ENCODE peak calls at places on chromosomes 11 and 22, in six cellular contexts. I is HepG2, B is HCT116, G is H1, D is K562, X is GM12878. W is an unnamed sample.

GRCh38 chr22:27107824-27108223 is 450.4 kb downstream of the MIAT start:
- DNase-seq in D (no peak), X (no peak), B (peak), G (no peak), I (peak), W (peak)

GRCh38 chr11:133697161-133697560 is 148.2 kb downstream of the SPATA19 start:
- DNase-seq in G (no peak), I (no peak), D (no peak), X (no peak), B (no peak), W (no peak)

GRCh38 chr11:121418625-121419114 is 33.4 kb upstream of the SORL1 start:
- DNase-seq in B (no peak), I (no peak), G (no peak), X (no peak), D (no peak), W (no peak)

GRCh38 chr11:123182101-123182500 is 12.9 kb downstream of the CLMP start:
- DNase-seq in G (no peak), D (no peak), I (no peak), B (no peak), X (no peak), W (no peak)

GRCh38 chr11:95975343-95975742 is 51.4 kb upstream of the MTMR2 start:
- DNase-seq in B (no peak), I (no peak), G (no peak), X (no peak), D (no peak), W (no peak)

GRCh38 chr11:119493712-119494111 is 70.7 kb upstream of the THY1 start:
- DNase-seq in G (no peak), I (no peak), X (no peak), B (no peak), D (peak), W (peak)

GRCh38 chr11:115083129-115083823 is 404.9 kb downstream of the NXPE2 start:
- DNase-seq in I (no peak), D (no peak), X (no peak), B (no peak), G (no peak), W (no peak)

GRCh38 chr11:130674686-130675085 is 226.2 kb downstream of the ADAMTS15 start:
- DNase-seq in X (no peak), D (no peak), B (no peak), G (no peak), I (no peak), W (no peak)

GRCh38 chr11:113781682-113782081 is 2.1 kb downstream of the CLDN25 start:
- DNase-seq in G (no peak), B (no peak), X (no peak), D (no peak), I (no peak), W (no peak)

GRCh38 chr11:19259487-19260345 is 19.0 kb upstream of the E2F8 start:
- DNase-seq in I (no peak), G (no peak), B (peak), D (peak), X (no peak), W (peak)

GRCh38 chr22:50184004-50184461 is 1.7 kb upstream of the TRABD start:
- DNase-seq in I (peak), X (no peak), G (no peak), B (no peak), D (no peak), W (no peak)

GRCh38 chr11:116773203-116774112 is 671 bp upstream of the BUD13 start:
- DNase-seq in I (no peak), X (no peak), B (no peak), G (no peak), D (no peak), W (peak)

GRCh38 chr11:129410561-129410960 is 34.9 kb downstream of the BARX2 start:
- DNase-seq in B (no peak), I (no peak), X (no peak), G (no peak), D (no peak), W (no peak)

GRCh38 chr11:111378773-111379499 is at the start of gene POU2AF1:
- DNase-seq in B (no peak), I (no peak), D (no peak), X (peak), G (no peak), W (no peak)

GRCh38 chr11:32426819-32427615 is 8.3 kb downstream of the WT1 start:
- DNase-seq in I (no peak), B (no peak), X (no peak), G (no peak), D (peak), W (no peak)

GRCh38 chr11:31492320-31492913 is 17.0 kb downstream of the IMMP1L start:
- DNase-seq in X (no peak), D (no peak), G (no peak), I (no peak), B (no peak), W (no peak)

GRCh38 chr11:100557830-100558611 is 129.1 kb upstream of the ARHGAP42 start:
- DNase-seq in I (no peak), X (no peak), G (no peak), B (no peak), D (no peak), W (no peak)

GRCh38 chr11:2559527-2560311 is 114.9 kb downstream of the KCNQ1 start:
- DNase-seq in G (no peak), I (no peak), X (no peak), B (no peak), D (no peak), W (no peak)

GRCh38 chr11:18229501-18229900 is 7.1 kb downstream of the SAA4 start:
- DNase-seq in I (no peak), D (no peak), X (peak), G (no peak), B (no peak), W (no peak)

GRCh38 chr11:73291196-73291595 is 16.9 kb upstream of the ARHGEF17 start:
- DNase-seq in X (no peak), I (no peak), G (no peak), B (no peak), D (no peak), W (no peak)

GRCh38 chr11:130489716-130490115 is 41.3 kb downstream of the ADAMTS15 start:
- DNase-seq in B (no peak), X (no peak), D (no peak), I (no peak), G (no peak), W (no peak)

GRCh38 chr11:84719935-84720577 is 907.1 kb downstream of the DLG2 start:
- DNase-seq in G (no peak), X (no peak), D (no peak), I (no peak), B (no peak), W (no peak)

GRCh38 chr11:68354181-68354872 is 41.9 kb downstream of the LRP5 start:
- DNase-seq in I (no peak), D (no peak), G (no peak), X (no peak), B (peak), W (peak)

GRCh38 chr22:37169947-37170688 is 17.9 kb downstream of the C1QTNF6 start:
- DNase-seq in G (no peak), D (peak), X (no peak), I (no peak), B (no peak), W (no peak)

GRCh38 chr11:127270848-127271247 is 270.3 kb upstream of the KIRREL3 start:
- DNase-seq in D (no peak), I (no peak), G (no peak), B (no peak), X (no peak), W (no peak)

GRCh38 chr22:49048591-49048990 is 779.1 kb downstream of the BRD1 start:
- DNase-seq in I (no peak), X (no peak), G (no peak), B (no peak), D (no peak), W (no peak)

GRCh38 chr22:22810018-22810427 is 77.6 kb upstream of the IGLL5 start:
- DNase-seq in D (peak), X (no peak), G (no peak), I (peak), B (peak), W (peak)

GRCh38 chr11:30210357-30210756 is 20.5 kb upstream of the FSHB start:
- DNase-seq in B (no peak), X (no peak), D (no peak), I (no peak), G (no peak), W (no peak)

GRCh38 chr11:75035911-75036536 is 47.3 kb downstream of the NEU3 start:
- DNase-seq in G (no peak), B (peak), D (no peak), I (no peak), X (no peak), W (no peak)

GRCh38 chr22:26610983-26611382 is 6.8 kb downstream of the CRYBB1 start:
- DNase-seq in X (no peak), D (peak), I (no peak), B (no peak), G (no peak), W (no peak)

GRCh38 chr11:121473064-121473777 is 20.5 kb upstream of the SORL1-AS1 start:
- DNase-seq in B (no peak), D (no peak), I (no peak), G (no peak), X (no peak), W (no peak)

GRCh38 chr22:46996595-46997310 is 234.3 kb downstream of the TBC1D22A start:
- DNase-seq in B (no peak), I (peak), X (no peak), G (no peak), D (peak), W (peak)

GRCh38 chr11:10293423-10294288 is at the start of gene SBF2:
- DNase-seq in B (no peak), I (peak), X (no peak), G (no peak), D (peak), W (peak)
- TF ChIP-seq POLR2A in B (peak), I (peak), X (peak), G (peak), D (no peak), W (peak)

GRCh38 chr22:40651057-40651456 is 14.5 kb upstream of the MRTFA start:
- DNase-seq in X (no peak), G (no peak), D (no peak), I (no peak), B (no peak), W (no peak)
- H3K9ac ChIP-seq in X (peak), G (no peak), D (peak), I (peak), B (peak), W (peak)

GRCh38 chr11:16364250-16364649 is 7.9 kb upstream of the SOX6 start:
- DNase-seq in D (no peak), G (no peak), X (no peak), I (no peak), B (no peak), W (no peak)
- TF ChIP-seq EZH2 in D (no peak), G (no peak), X (no peak), I (no peak), B (no peak), W (no peak)

GRCh38 chr11:45166604-45166897 is 20.1 kb downstream of the PRDM11 start:
- DNase-seq in I (no peak), G (no peak), B (no peak), D (no peak), X (no peak), W (no peak)
- TF ChIP-seq POLR2A in I (no peak), G (no peak), B (no peak), D (no peak), X (no peak), W (no peak)

DNA sequence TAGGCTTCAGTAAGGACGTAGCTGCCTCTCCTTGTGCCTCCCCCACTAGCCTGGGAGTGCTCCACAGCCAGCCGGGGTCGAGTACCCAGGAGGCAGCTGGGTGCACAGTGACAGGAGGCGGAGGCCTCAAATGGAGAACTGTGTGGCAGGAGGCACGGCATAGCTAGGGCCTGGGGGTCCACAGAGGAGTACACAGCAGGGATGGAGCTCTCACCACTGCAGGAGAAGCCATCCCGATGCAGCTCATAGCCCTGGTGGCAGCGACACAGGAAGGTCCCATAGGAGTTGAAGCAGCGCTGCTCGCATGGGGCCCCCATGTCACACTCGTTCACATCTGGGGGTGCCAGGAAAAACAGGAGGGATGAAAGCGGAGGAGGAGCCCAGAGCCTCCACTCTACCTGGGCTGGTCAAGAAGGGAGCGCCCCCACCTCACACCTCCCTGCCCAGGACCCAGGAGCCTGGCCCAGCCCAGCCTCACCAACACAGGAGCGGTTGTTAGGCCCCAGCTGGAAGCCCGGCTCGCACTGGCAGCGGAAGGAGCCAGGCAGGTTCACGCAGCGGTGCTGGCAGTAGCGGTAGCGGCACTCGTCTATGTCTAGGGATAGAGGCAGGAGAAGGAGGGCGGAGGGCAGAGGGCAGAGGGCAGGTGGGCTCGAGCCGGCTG is 2.8 kb downstream of the EFEMP2 start:
- DNase-seq in G (no peak), X (no peak), B (no peak), D (no peak), I (no peak), W (no peak)
- H3K9ac ChIP-seq in G (no peak), X (no peak), B (no peak), D (no peak), I (no peak), W (no peak)

DNA sequence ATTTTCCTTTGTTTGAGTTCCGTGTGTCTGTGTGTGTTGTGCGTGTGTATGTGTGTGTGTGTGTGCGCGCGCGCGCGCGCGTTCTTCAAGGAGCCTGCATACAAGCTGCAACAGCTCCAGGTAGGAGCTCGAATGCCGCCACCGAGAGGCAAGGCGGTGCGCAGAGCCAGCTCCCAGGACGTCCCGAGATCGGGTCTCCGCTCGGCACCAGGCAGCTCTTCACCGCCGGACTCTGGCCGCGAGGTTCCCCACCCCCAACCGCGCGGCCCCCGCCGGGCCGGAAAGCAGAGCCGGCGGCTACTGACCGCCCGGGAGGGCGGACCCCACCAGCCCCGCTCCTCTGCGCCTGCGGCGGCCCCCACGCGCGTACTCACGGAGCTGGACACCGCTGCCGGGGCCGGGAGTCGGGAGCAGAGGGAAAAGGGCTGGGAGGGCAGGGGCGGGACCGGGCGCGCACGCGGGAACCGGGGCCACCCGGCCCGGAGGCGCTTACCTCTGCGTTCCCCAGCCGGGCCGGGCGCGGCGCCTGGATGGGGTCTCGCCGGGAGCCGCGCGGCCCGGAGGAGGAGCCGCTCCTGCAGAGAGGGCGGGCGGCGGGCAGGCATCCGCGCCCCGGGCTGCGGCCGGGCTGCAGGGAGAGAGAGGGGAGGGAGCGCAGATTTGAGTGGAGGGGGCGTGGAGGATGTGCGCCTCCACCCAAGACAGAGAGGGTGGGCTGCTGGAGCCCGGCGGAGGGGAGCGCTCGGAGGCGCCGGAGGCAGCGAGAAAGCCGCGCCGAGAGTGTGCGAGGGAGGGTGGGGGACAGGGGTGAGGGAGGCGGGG is 40.3 kb upstream of the AKIP1 start:
- DNase-seq in I (no peak), X (no peak), B (peak), D (peak), G (peak), W (peak)
- TF ChIP-seq EZH2 in I (no peak), X (no peak), B (no peak), D (no peak), G (no peak), W (no peak)